ENCODE peak calls at places on chromosomes 5 and 9, in six cellular contexts. N is GM12878, C is H1, U is SK-N-SH, M is HepG2, P is K562. J is an unnamed sample.
A peak's percentile ranks its signal among the peaks of the same experiment; 100 is the strongest.

GRCh38 chr9:13919386-13919785 is 394.6 kb downstream of the NFIB start:
- DNase-seq in C (no peak), M (no peak), N (no peak), P (no peak), U (no peak), J (no peak)

GRCh38 chr5:155082401-155082800 is 68.8 kb downstream of the KIF4B start:
- DNase-seq in P (no peak), M (no peak), U (no peak), N (no peak), C (no peak), J (no peak)

GRCh38 chr5:59174248-59174844 is 591.5 kb downstream of the RAB3C start:
- DNase-seq in M (peak; percentile 63), N (no peak), C (no peak), P (peak; percentile 44), U (peak; percentile 54), J (peak; percentile 6)

GRCh38 chr5:137498301-137498735 is 808 bp downstream of the SPOCK1 start:
- DNase-seq in C (peak; percentile 77), P (no peak), M (no peak), U (peak; percentile 75), N (no peak), J (no peak)

GRCh38 chr9:35666547-35666946 is 1.6 kb upstream of the ARHGEF39 start:
- DNase-seq in P (no peak), C (no peak), M (no peak), U (no peak), N (no peak), J (no peak)

GRCh38 chr5:123087173-123088030 is 1.6 kb upstream of the PRDM6 start:
- DNase-seq in C (peak; percentile 64), N (no peak), P (no peak), M (no peak), U (peak; percentile 51), J (no peak)

GRCh38 chr9:84669293-84670105 is at the start of gene NTRK2:
- DNase-seq in N (no peak), U (peak; percentile 65), C (peak; percentile 72), M (no peak), P (no peak), J (no peak)

GRCh38 chr5:177494356-177495195 is 2.8 kb downstream of the PDLIM7 start:
- DNase-seq in U (peak; percentile 88), P (peak; percentile 78), M (peak; percentile 47), N (no peak), C (peak; percentile 75), J (peak; percentile 90)

GRCh38 chr9:71663931-71664459 is 104.3 kb downstream of the CEMIP2 start:
- DNase-seq in P (no peak), U (no peak), N (no peak), C (no peak), M (peak; percentile 34), J (no peak)

GRCh38 chr5:18961234-18961633 is 1026.8 kb downstream of the CDH18 start:
- DNase-seq in M (no peak), U (no peak), C (no peak), N (no peak), P (no peak), J (no peak)

GRCh38 chr9:130535818-130536521 is 43.4 kb upstream of the FUBP3 start:
- DNase-seq in C (no peak), P (peak; percentile 90), N (no peak), M (peak; percentile 25), U (no peak), J (no peak)

DNA sequence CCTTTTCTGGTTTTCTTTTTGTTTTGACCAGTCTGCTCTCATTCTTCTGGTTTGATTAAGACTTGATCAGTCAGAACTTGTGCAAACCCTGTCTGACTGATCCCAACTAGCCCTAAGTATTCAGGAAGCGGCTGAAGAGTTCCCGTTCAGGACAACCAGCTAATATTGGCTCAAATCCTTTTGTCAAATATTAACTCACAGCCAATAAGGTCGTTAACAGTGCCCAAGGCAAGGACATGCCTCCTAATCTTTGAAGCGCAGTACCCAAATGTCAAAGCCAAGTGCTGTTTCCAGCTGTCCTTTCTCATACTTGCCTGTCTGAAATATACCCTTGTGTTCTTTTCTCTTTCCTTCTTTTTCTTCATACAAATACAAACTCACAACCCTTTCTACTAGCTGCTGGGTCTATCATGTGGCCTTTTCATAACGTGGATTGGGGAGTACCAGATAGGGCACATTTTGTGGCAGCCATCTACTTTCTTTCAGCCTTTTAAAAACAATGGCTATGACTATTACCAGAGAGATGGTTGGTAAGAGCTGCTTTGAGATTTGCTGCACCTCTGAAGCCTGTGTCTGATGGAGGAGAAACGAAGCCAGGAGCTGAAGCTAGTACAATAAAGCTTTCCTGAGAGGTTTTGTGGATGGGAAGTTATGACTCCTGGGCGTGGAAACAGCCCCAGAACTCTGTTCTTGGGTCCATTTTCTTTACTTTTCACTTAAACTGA is 266.4 kb upstream of the ZNF608 start:
- DNase-seq in C (no peak), U (no peak), M (peak; percentile 38), N (no peak), P (no peak), J (no peak)
- TF ChIP-seq POLR2AphosphoS5 in C (no peak), U (no peak), M (no peak), N (no peak), P (no peak), J (no peak)

DNA sequence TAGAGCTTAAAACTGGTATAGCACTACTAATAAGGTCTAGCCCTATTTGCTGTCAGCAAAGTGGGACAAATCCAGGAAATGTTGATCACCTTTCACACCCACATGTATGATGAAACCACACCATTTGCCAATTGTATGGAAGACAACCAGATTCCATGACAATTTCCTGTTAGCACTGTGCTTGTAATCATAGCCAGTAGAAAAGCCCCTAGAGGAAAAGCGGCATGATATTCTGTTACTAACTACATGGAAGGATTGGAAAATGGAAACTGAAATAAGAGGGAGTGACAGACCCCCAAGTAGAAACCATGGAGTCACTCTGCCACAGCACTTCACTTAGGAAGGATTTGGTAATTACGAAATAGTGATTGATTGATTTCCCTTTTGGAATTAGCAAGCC is 923 bp downstream of the SPATA6L start:
- DNase-seq in N (no peak), C (no peak), U (peak; percentile 37), P (no peak), M (no peak), J (no peak)
- TF ChIP-seq GABPA in N (no peak), C (no peak), U (no peak), P (no peak), M (no peak), J (no peak)

GRCh38 chr5:10333154-10334006 is 20.1 kb upstream of the MARCHF6 start:
- DNase-seq in P (no peak), M (no peak), C (peak; percentile 77), U (peak; percentile 63), N (no peak), J (no peak)
- TF ChIP-seq POLR2AphosphoS5 in P (no peak), M (no peak), C (no peak), U (no peak), N (no peak), J (no peak)

GRCh38 chr5:143063175-143063970 is 293.2 kb downstream of the ARHGAP26 start:
- DNase-seq in N (no peak), P (no peak), C (no peak), M (no peak), U (no peak), J (no peak)

GRCh38 chr5:143064661-143065060 is 294.5 kb downstream of the ARHGAP26 start:
- DNase-seq in U (no peak), M (no peak), N (no peak), C (no peak), P (no peak), J (no peak)

GRCh38 chr5:143062379-143062778 is 292.2 kb downstream of the ARHGAP26 start:
- DNase-seq in P (no peak), M (no peak), U (no peak), N (no peak), C (no peak), J (no peak)

GRCh38 chr5:143065185-143065584 is 295.0 kb downstream of the ARHGAP26 start:
- DNase-seq in U (no peak), P (no peak), M (no peak), C (no peak), N (no peak), J (no peak)

DNA sequence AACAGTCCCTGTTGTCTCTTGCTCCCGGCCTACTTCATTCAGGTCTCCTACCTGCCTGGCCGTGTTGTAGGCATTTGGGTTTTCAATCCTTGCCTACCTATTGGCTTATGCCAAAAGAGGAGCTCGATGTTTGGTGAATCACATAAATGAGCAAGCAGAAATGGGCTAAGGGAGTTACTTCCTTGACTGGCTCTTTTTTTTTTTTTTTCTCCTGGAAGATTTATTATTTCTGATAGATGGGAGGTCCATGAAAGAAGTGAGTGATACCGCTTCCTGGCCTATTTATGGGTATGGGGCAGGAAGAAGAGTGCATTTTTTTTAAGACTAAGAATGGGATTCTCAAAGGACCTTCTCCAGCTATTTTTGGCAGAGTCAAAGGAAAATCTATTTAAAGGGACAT is 294.0 kb downstream of the ARHGAP26 start:
- DNase-seq in C (no peak), P (no peak), M (no peak), N (no peak), U (no peak), J (no peak)
- TF ChIP-seq GABPA in C (no peak), P (no peak), M (no peak), N (no peak), U (no peak), J (no peak)

GRCh38 chr5:122076669-122077450 is 1.2 kb downstream of the LOX start:
- DNase-seq in U (peak; percentile 74), N (no peak), M (peak; percentile 70), C (peak; percentile 97), P (no peak), J (peak; percentile 12)
- TF ChIP-seq POLR2AphosphoS5 in U (peak; percentile 6), N (no peak), M (no peak), C (no peak), P (no peak), J (no peak)

DNA sequence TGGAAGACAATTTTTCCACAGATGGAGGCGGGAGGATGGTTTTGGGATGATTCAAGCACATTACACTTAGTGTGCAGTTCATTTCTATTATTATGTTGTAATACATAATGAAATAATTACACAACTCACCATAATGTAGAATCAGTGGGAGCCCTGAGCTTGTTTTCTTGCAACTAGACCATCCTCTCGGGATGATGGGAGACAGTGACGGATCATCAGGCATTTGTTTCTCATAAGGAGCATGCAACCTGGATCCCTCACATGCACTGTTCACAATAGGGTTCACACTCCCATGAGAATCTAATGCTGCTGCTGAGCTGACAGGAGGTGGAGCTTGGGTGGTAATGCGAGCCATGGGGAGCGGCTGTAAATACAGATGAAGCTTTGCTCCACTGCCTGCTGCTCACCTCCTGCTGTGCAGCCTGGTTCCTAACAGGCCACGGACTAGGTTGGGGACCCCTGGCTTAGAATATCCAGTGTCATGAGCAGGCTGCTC is 1.6 kb downstream of the STKLD1 start:
- DNase-seq in C (no peak), P (peak; percentile 70), M (peak; percentile 62), U (no peak), N (no peak), J (no peak)
- TF ChIP-seq GABPA in C (no peak), P (no peak), M (no peak), U (no peak), N (no peak), J (no peak)

GRCh38 chr5:7823601-7824000 is 27.3 kb downstream of the CFAP90 start:
- DNase-seq in C (no peak), N (no peak), P (no peak), M (no peak), U (no peak), J (no peak)

GRCh38 chr5:7828269-7828668 is 22.7 kb downstream of the CFAP90 start:
- DNase-seq in P (no peak), U (no peak), N (no peak), M (no peak), C (no peak), J (no peak)

GRCh38 chr5:7827602-7828001 is 23.3 kb downstream of the CFAP90 start:
- DNase-seq in C (no peak), M (no peak), P (no peak), N (no peak), U (peak; percentile 49), J (no peak)

GRCh38 chr5:7825630-7826029 is 25.3 kb downstream of the CFAP90 start:
- DNase-seq in N (no peak), M (no peak), C (no peak), P (no peak), U (no peak), J (no peak)

GRCh38 chr5:7824995-7825394 is 25.9 kb downstream of the CFAP90 start:
- DNase-seq in M (no peak), U (no peak), N (no peak), P (no peak), C (no peak), J (no peak)
- TF ChIP-seq POLR2AphosphoS5 in M (no peak), U (no peak), N (no peak), P (no peak), C (peak; percentile 87), J (no peak)